ENCODE peak calls at places on chromosome 13, in five cellular contexts. E is breast epithelium, P is H54, O is body of pancreas, G is GM12878. C is an unnamed sample.

GRCh38 chr13:75635101-75635620 is 969 bp upstream of the LMO7 start:
- DNase-seq in O (no peak), P (no peak), G (no peak), E (no peak), C (peak)

GRCh38 chr13:66689628-66690027 is 540.5 kb downstream of the PCDH9 start:
- DNase-seq in O (no peak), E (no peak), P (no peak), G (no peak), C (no peak)

GRCh38 chr13:98142427-98143156 is at the start of gene FARP1:
- DNase-seq in G (no peak), O (peak), P (peak), E (peak), C (peak)

GRCh38 chr13:24618219-24618955 is 61.8 kb upstream of the ATP12A start:
- DNase-seq in E (peak), O (no peak), P (no peak), G (peak), C (no peak)

GRCh38 chr13:109782823-109783411 is 3.5 kb downstream of the IRS2 start:
- DNase-seq in P (no peak), G (no peak), E (no peak), O (no peak), C (no peak)

GRCh38 chr13:104833221-104833620 is 1702.2 kb downstream of the EFNB2 start:
- DNase-seq in O (no peak), E (no peak), G (no peak), P (no peak), C (no peak)

GRCh38 chr13:21549633-21550032 is 54.3 kb downstream of the MICU2 start:
- DNase-seq in P (no peak), G (no peak), O (no peak), E (no peak), C (no peak)

GRCh38 chr13:37492061-37492460 is 106.5 kb downstream of the POSTN start:
- DNase-seq in G (no peak), P (no peak), E (no peak), O (no peak), C (no peak)

GRCh38 chr13:105997436-105998232 is 537.8 kb downstream of the EFNB2 start:
- DNase-seq in G (no peak), P (no peak), O (no peak), E (no peak), C (no peak)

GRCh38 chr13:35898041-35898440 is 233.1 kb downstream of the DCLK1 start:
- DNase-seq in P (no peak), G (no peak), O (no peak), E (no peak), C (no peak)

GRCh38 chr13:50080158-50080855 is 65.1 kb downstream of the KCNRG start:
- DNase-seq in O (peak), G (no peak), E (no peak), P (no peak), C (peak)

DNA sequence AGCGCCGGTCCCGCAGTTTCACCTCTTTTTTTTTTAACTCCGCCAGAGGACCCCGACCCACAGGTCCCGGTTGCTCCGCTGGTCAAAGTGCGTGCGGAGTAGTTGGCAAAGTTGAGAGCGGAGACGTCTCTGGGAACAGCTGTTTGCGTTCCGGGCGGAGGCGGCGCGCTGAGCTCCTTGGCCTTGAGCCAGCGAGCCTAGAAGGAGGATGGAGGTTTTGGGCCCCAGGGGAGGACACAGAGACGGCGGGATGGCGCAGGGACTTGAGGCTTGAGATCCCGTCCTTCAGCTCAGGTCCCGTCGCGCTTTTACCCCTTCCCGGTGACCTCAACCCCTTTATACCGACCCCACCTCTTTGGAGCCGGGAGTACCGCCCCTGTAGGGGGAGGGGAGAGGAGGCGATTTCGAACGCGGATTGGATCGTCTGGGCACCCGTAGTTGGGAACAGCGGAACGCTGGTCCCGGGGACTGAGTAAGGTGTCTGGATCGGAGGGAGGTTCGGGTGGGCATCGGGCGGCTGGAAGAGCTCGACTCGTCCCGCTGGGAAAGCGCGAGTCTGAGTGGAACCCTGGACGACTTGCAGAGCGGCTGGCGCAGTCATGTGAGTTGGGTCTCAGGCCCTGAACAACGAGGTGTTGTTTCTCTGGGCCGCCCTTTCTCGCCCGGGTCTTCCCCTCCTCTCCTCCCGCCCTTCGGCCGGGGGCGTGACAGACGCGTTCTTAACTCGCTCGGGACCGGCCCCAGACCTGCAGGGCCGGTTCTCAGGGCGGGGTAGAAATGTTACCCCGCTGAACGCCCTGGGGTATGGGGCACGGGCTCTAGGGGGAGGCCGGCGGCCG is at the start of gene WBP4:
- DNase-seq in G (peak), O (peak), P (peak), E (peak), C (peak)
- TF ChIP-seq POLR2A in G (peak), O (peak), P (peak), E (peak), C (peak)

GRCh38 chr13:80742027-80742426 is 401.1 kb upstream of the SPRY2 start:
- DNase-seq in O (no peak), E (no peak), G (no peak), P (no peak), C (no peak)

GRCh38 chr13:80737513-80737912 is 396.6 kb upstream of the SPRY2 start:
- DNase-seq in G (no peak), P (no peak), O (no peak), E (no peak), C (no peak)

GRCh38 chr13:80744147-80744914 is 403.4 kb upstream of the SPRY2 start:
- DNase-seq in G (no peak), E (no peak), P (no peak), O (no peak), C (no peak)

DNA sequence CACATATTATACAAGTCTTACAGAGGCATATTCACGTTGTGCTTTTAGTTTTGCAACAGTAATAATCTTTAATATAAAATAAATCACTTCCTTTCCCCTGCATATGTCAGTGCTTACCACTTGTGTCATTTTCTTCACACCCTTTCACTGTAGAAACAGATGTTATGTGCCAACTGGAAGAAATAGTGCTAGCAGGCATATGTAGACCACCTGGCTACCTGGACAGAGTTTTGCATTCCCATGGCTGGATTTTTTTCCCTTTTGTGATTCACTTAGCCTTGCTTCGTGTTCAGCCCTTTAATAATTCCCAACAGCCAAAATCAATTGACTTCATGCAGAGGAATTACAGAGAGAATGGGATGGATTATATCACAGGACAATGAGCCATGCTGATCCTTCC is 399.1 kb upstream of the SPRY2 start:
- DNase-seq in G (no peak), O (no peak), E (no peak), P (no peak), C (no peak)
- TF ChIP-seq POLR2A in G (no peak), O (no peak), E (no peak), P (no peak), C (no peak)

DNA sequence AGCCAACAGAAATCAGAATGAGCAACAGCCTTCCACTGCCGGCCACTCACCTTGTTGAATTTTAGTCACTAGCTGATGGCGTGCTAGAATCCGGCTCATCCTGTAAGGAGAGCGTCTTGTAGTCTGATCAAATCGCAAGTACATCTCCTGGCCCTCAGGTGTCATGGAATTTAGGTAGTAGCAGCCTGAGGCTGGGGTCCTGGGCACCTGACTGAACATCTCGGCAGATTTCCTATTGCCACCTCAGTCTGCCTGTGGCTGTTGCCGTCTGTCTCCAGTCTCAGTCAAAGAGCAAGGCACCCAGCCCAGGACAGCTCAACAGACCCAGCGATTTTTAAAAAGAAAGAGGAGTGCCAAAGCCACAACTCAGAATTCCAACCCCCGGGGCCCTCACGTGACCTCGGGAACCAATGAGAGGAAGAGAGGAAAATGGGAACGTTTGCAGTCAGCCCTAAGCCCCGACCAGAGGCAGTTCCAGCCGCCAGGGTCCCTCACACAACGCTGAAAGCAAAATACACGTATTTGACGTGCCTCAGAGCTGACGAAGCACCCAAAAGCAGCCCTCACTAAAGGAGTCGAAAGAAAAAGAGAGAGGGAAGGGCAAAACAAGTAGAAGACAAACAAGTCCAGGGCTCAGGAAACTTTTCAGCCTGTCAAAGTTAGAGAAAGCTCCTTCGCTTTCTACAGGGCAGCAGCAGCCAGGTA is at the start of gene STARD13:
- DNase-seq in E (peak), O (peak), G (peak), P (peak), C (peak)
- TF ChIP-seq POLR2A in E (peak), O (peak), G (peak), P (peak), C (peak)

GRCh38 chr13:48302920-48303330 is 626 bp upstream of the RB1 start:
- DNase-seq in P (no peak), G (no peak), E (no peak), O (no peak), C (no peak)

GRCh38 chr13:48303331-48304131 is at the start of gene RB1:
- DNase-seq in G (peak), E (peak), O (peak), P (peak), C (peak)

GRCh38 chr13:48299591-48299990 is 4.0 kb upstream of the RB1 start:
- DNase-seq in P (no peak), G (no peak), O (no peak), E (no peak), C (no peak)

GRCh38 chr13:48304132-48304876 is 753 bp downstream of the RB1 start:
- DNase-seq in P (peak), E (peak), O (peak), G (peak), C (peak)
- TF ChIP-seq POLR2A in P (no peak), E (no peak), O (no peak), G (peak), C (no peak)

GRCh38 chr13:97145057-97145456 is 77.1 kb upstream of the MBNL2 start:
- DNase-seq in G (no peak), O (no peak), E (no peak), P (no peak), C (no peak)

GRCh38 chr13:97139704-97140103 is 82.4 kb upstream of the MBNL2 start:
- DNase-seq in G (no peak), P (no peak), O (no peak), E (no peak), C (no peak)

GRCh38 chr13:97140611-97141010 is 81.5 kb upstream of the MBNL2 start:
- DNase-seq in O (no peak), E (no peak), G (no peak), P (no peak), C (no peak)

GRCh38 chr13:97141564-97142005 is 80.5 kb upstream of the MBNL2 start:
- DNase-seq in P (peak), O (peak), E (peak), G (peak), C (peak)

GRCh38 chr13:97142452-97142851 is 79.7 kb upstream of the MBNL2 start:
- DNase-seq in O (peak), E (no peak), G (no peak), P (peak), C (peak)
- TF ChIP-seq POLR2A in O (peak), E (no peak), G (no peak), P (peak), C (peak)